ENCODE peak calls at places on chromosomes 5 and 9, in seven cellular contexts. One of them, this sample, is unnamed.

GRCh38 chr5:38994329-38994927 is 79.8 kb downstream of the RICTOR start:
- DNase-seq in ureter: no peak
- DNase-seq in caudate nucleus: no peak
- DNase-seq in CD4-positive, alpha-beta T cell: no peak
- DNase-seq in NCI-H1436: no peak
- DNase-seq in memory B cell: peak
- DNase-seq in brain microvascular endothelial cell: peak
- DNase-seq in this sample: peak

GRCh38 chr5:167479796-167480195 is 811.6 kb upstream of the WWC1 start:
- DNase-seq in ureter: no peak
- DNase-seq in caudate nucleus: no peak
- DNase-seq in CD4-positive, alpha-beta T cell: no peak
- DNase-seq in NCI-H1436: no peak
- DNase-seq in memory B cell: no peak
- DNase-seq in brain microvascular endothelial cell: no peak
- DNase-seq in this sample: no peak

GRCh38 chr5:28397502-28397941 is 1359.1 kb upstream of the CDH9 start:
- DNase-seq in ureter: no peak
- DNase-seq in caudate nucleus: no peak
- DNase-seq in CD4-positive, alpha-beta T cell: no peak
- DNase-seq in NCI-H1436: no peak
- DNase-seq in memory B cell: no peak
- DNase-seq in brain microvascular endothelial cell: peak
- DNase-seq in this sample: no peak

GRCh38 chr5:32523625-32524024 is 61.7 kb upstream of the SUB1 start:
- DNase-seq in ureter: no peak
- DNase-seq in caudate nucleus: no peak
- DNase-seq in CD4-positive, alpha-beta T cell: no peak
- DNase-seq in NCI-H1436: no peak
- DNase-seq in memory B cell: no peak
- DNase-seq in brain microvascular endothelial cell: no peak
- DNase-seq in this sample: no peak

GRCh38 chr9:68851657-68852056 is 146.6 kb downstream of the PIP5K1B start:
- DNase-seq in ureter: no peak
- DNase-seq in caudate nucleus: no peak
- DNase-seq in CD4-positive, alpha-beta T cell: no peak
- DNase-seq in NCI-H1436: no peak
- DNase-seq in memory B cell: no peak
- DNase-seq in brain microvascular endothelial cell: no peak
- DNase-seq in this sample: no peak

GRCh38 chr9:107286057-107286456 is 3.0 kb downstream of the RAD23B start:
- DNase-seq in ureter: no peak
- DNase-seq in caudate nucleus: no peak
- DNase-seq in CD4-positive, alpha-beta T cell: no peak
- DNase-seq in NCI-H1436: no peak
- DNase-seq in memory B cell: no peak
- DNase-seq in brain microvascular endothelial cell: no peak
- DNase-seq in this sample: no peak

GRCh38 chr5:179346401-179346800 is 1.1 kb upstream of the ADAMTS2 start:
- DNase-seq in ureter: no peak
- DNase-seq in caudate nucleus: no peak
- DNase-seq in CD4-positive, alpha-beta T cell: no peak
- DNase-seq in NCI-H1436: no peak
- DNase-seq in memory B cell: no peak
- DNase-seq in brain microvascular endothelial cell: peak
- DNase-seq in this sample: no peak

GRCh38 chr5:74386571-74387334 is 253.8 kb downstream of the ENC1 start:
- DNase-seq in ureter: no peak
- DNase-seq in caudate nucleus: no peak
- DNase-seq in CD4-positive, alpha-beta T cell: no peak
- DNase-seq in NCI-H1436: no peak
- DNase-seq in memory B cell: no peak
- DNase-seq in brain microvascular endothelial cell: peak
- DNase-seq in this sample: no peak

GRCh38 chr9:14511452-14511851 is 181.8 kb downstream of the ZDHHC21 start:
- DNase-seq in ureter: no peak
- DNase-seq in caudate nucleus: no peak
- DNase-seq in CD4-positive, alpha-beta T cell: no peak
- DNase-seq in NCI-H1436: no peak
- DNase-seq in memory B cell: no peak
- DNase-seq in brain microvascular endothelial cell: peak
- DNase-seq in this sample: peak

GRCh38 chr9:122579874-122580273 is 3.3 kb downstream of the OR1L8 start:
- DNase-seq in ureter: no peak
- DNase-seq in caudate nucleus: no peak
- DNase-seq in CD4-positive, alpha-beta T cell: no peak
- DNase-seq in NCI-H1436: no peak
- DNase-seq in memory B cell: no peak
- DNase-seq in brain microvascular endothelial cell: no peak
- DNase-seq in this sample: no peak

GRCh38 chr5:6096101-6096500 is 282.2 kb downstream of the MED10 start:
- DNase-seq in ureter: no peak
- DNase-seq in caudate nucleus: no peak
- DNase-seq in CD4-positive, alpha-beta T cell: no peak
- DNase-seq in NCI-H1436: no peak
- DNase-seq in memory B cell: no peak
- DNase-seq in brain microvascular endothelial cell: no peak
- DNase-seq in this sample: no peak

GRCh38 chr9:107999011-107999410 is 509.4 kb upstream of the KLF4 start:
- DNase-seq in ureter: no peak
- DNase-seq in caudate nucleus: no peak
- DNase-seq in CD4-positive, alpha-beta T cell: no peak
- DNase-seq in NCI-H1436: no peak
- DNase-seq in memory B cell: no peak
- DNase-seq in brain microvascular endothelial cell: no peak
- DNase-seq in this sample: no peak

GRCh38 chr9:133163559-133164208 is at the start of gene GBGT1:
- DNase-seq in ureter: no peak
- DNase-seq in caudate nucleus: no peak
- DNase-seq in CD4-positive, alpha-beta T cell: peak
- DNase-seq in NCI-H1436: no peak
- DNase-seq in memory B cell: peak
- DNase-seq in brain microvascular endothelial cell: no peak
- DNase-seq in this sample: peak

GRCh38 chr5:24749701-24750100 is 104.9 kb upstream of the CDH10 start:
- DNase-seq in ureter: no peak
- DNase-seq in caudate nucleus: no peak
- DNase-seq in CD4-positive, alpha-beta T cell: no peak
- DNase-seq in NCI-H1436: no peak
- DNase-seq in memory B cell: no peak
- DNase-seq in brain microvascular endothelial cell: no peak
- DNase-seq in this sample: no peak

GRCh38 chr5:1876708-1877433 is 5.9 kb downstream of the IRX4 start:
- DNase-seq in ureter: no peak
- DNase-seq in caudate nucleus: no peak
- DNase-seq in CD4-positive, alpha-beta T cell: no peak
- DNase-seq in NCI-H1436: no peak
- DNase-seq in memory B cell: no peak
- DNase-seq in brain microvascular endothelial cell: no peak
- DNase-seq in this sample: no peak

GRCh38 chr9:7967851-7968250 is 168.3 kb upstream of the DMAC1 start:
- DNase-seq in ureter: no peak
- DNase-seq in caudate nucleus: no peak
- DNase-seq in CD4-positive, alpha-beta T cell: no peak
- DNase-seq in NCI-H1436: no peak
- DNase-seq in memory B cell: no peak
- DNase-seq in brain microvascular endothelial cell: no peak
- DNase-seq in this sample: no peak

GRCh38 chr5:93785475-93785874 is 44.1 kb upstream of the POU5F2 start:
- DNase-seq in ureter: no peak
- DNase-seq in caudate nucleus: no peak
- DNase-seq in CD4-positive, alpha-beta T cell: no peak
- DNase-seq in NCI-H1436: no peak
- DNase-seq in memory B cell: no peak
- DNase-seq in brain microvascular endothelial cell: no peak
- DNase-seq in this sample: no peak

GRCh38 chr5:175851727-175852126 is 19.7 kb upstream of the CPLX2 start:
- DNase-seq in ureter: no peak
- DNase-seq in caudate nucleus: no peak
- DNase-seq in CD4-positive, alpha-beta T cell: no peak
- DNase-seq in NCI-H1436: no peak
- DNase-seq in memory B cell: no peak
- DNase-seq in brain microvascular endothelial cell: no peak
- DNase-seq in this sample: no peak

GRCh38 chr9:92727716-92728700 is 36.6 kb downstream of the BICD2 start:
- DNase-seq in ureter: no peak
- DNase-seq in caudate nucleus: no peak
- DNase-seq in CD4-positive, alpha-beta T cell: no peak
- DNase-seq in NCI-H1436: no peak
- DNase-seq in memory B cell: no peak
- DNase-seq in brain microvascular endothelial cell: no peak
- DNase-seq in this sample: no peak

GRCh38 chr5:56264417-56265025 is 31.4 kb upstream of the ANKRD55 start:
- DNase-seq in ureter: no peak
- DNase-seq in caudate nucleus: no peak
- DNase-seq in CD4-positive, alpha-beta T cell: no peak
- DNase-seq in NCI-H1436: peak
- DNase-seq in memory B cell: peak
- DNase-seq in brain microvascular endothelial cell: no peak
- DNase-seq in this sample: no peak

GRCh38 chr5:170537451-170538095 is 33.8 kb downstream of the KCNIP1 start:
- DNase-seq in ureter: no peak
- DNase-seq in caudate nucleus: no peak
- DNase-seq in CD4-positive, alpha-beta T cell: no peak
- DNase-seq in NCI-H1436: no peak
- DNase-seq in memory B cell: no peak
- DNase-seq in brain microvascular endothelial cell: no peak
- DNase-seq in this sample: no peak

GRCh38 chr9:110509787-110510186 is 69.8 kb downstream of the SVEP1 start:
- DNase-seq in ureter: no peak
- DNase-seq in caudate nucleus: no peak
- DNase-seq in CD4-positive, alpha-beta T cell: no peak
- DNase-seq in NCI-H1436: no peak
- DNase-seq in memory B cell: no peak
- DNase-seq in brain microvascular endothelial cell: no peak
- DNase-seq in this sample: no peak

GRCh38 chr9:34185778-34186551 is 7.1 kb downstream of the UBAP1 start:
- DNase-seq in ureter: peak
- DNase-seq in caudate nucleus: no peak
- DNase-seq in CD4-positive, alpha-beta T cell: no peak
- DNase-seq in NCI-H1436: peak
- DNase-seq in memory B cell: no peak
- DNase-seq in brain microvascular endothelial cell: peak
- DNase-seq in this sample: peak

GRCh38 chr9:104269374-104269773 is 175.3 kb downstream of the SMC2 start:
- DNase-seq in ureter: no peak
- DNase-seq in caudate nucleus: no peak
- DNase-seq in CD4-positive, alpha-beta T cell: no peak
- DNase-seq in NCI-H1436: no peak
- DNase-seq in memory B cell: no peak
- DNase-seq in brain microvascular endothelial cell: no peak
- DNase-seq in this sample: no peak

GRCh38 chr5:142600611-142601360 is 85.1 kb downstream of the FGF1 start:
- DNase-seq in ureter: peak
- DNase-seq in caudate nucleus: no peak
- DNase-seq in CD4-positive, alpha-beta T cell: no peak
- DNase-seq in NCI-H1436: no peak
- DNase-seq in memory B cell: no peak
- DNase-seq in brain microvascular endothelial cell: peak
- DNase-seq in this sample: no peak

GRCh38 chr5:124658867-124659557 is 87.4 kb downstream of the ZNF608 start:
- DNase-seq in ureter: no peak
- DNase-seq in caudate nucleus: no peak
- DNase-seq in CD4-positive, alpha-beta T cell: no peak
- DNase-seq in NCI-H1436: no peak
- DNase-seq in memory B cell: no peak
- DNase-seq in brain microvascular endothelial cell: no peak
- DNase-seq in this sample: no peak

GRCh38 chr5:10550222-10550995 is 13.5 kb upstream of the ANKRD33B start:
- DNase-seq in ureter: no peak
- DNase-seq in caudate nucleus: no peak
- DNase-seq in CD4-positive, alpha-beta T cell: no peak
- DNase-seq in NCI-H1436: no peak
- DNase-seq in memory B cell: no peak
- DNase-seq in brain microvascular endothelial cell: no peak
- DNase-seq in this sample: no peak

GRCh38 chr9:18703086-18703750 is 229.3 kb downstream of the ADAMTSL1 start:
- DNase-seq in ureter: no peak
- DNase-seq in caudate nucleus: no peak
- DNase-seq in CD4-positive, alpha-beta T cell: no peak
- DNase-seq in NCI-H1436: no peak
- DNase-seq in memory B cell: no peak
- DNase-seq in brain microvascular endothelial cell: peak
- DNase-seq in this sample: no peak

GRCh38 chr5:138792181-138792808 is 39.1 kb downstream of the CTNNA1 start:
- DNase-seq in ureter: no peak
- DNase-seq in caudate nucleus: no peak
- DNase-seq in CD4-positive, alpha-beta T cell: no peak
- DNase-seq in NCI-H1436: no peak
- DNase-seq in memory B cell: no peak
- DNase-seq in brain microvascular endothelial cell: no peak
- DNase-seq in this sample: no peak

GRCh38 chr5:162657076-162657475 is 589.5 kb downstream of the GABRG2 start:
- DNase-seq in ureter: no peak
- DNase-seq in caudate nucleus: no peak
- DNase-seq in CD4-positive, alpha-beta T cell: no peak
- DNase-seq in NCI-H1436: no peak
- DNase-seq in memory B cell: no peak
- DNase-seq in brain microvascular endothelial cell: no peak
- DNase-seq in this sample: no peak

GRCh38 chr5:38929838-38930237 is 84.0 kb downstream of the OSMR start:
- DNase-seq in ureter: no peak
- DNase-seq in caudate nucleus: no peak
- DNase-seq in CD4-positive, alpha-beta T cell: no peak
- DNase-seq in NCI-H1436: no peak
- DNase-seq in memory B cell: no peak
- DNase-seq in brain microvascular endothelial cell: no peak
- DNase-seq in this sample: no peak

GRCh38 chr5:7795311-7795710 is 55.6 kb downstream of the CFAP90 start:
- DNase-seq in ureter: no peak
- DNase-seq in caudate nucleus: no peak
- DNase-seq in CD4-positive, alpha-beta T cell: no peak
- DNase-seq in NCI-H1436: no peak
- DNase-seq in memory B cell: no peak
- DNase-seq in brain microvascular endothelial cell: no peak
- DNase-seq in this sample: no peak

GRCh38 chr5:138949988-138950387 is 74.9 kb upstream of the LRRTM2 start:
- DNase-seq in ureter: no peak
- DNase-seq in caudate nucleus: no peak
- DNase-seq in CD4-positive, alpha-beta T cell: no peak
- DNase-seq in NCI-H1436: no peak
- DNase-seq in memory B cell: no peak
- DNase-seq in brain microvascular endothelial cell: no peak
- DNase-seq in this sample: no peak